ENCODE peak calls at places on chromosome 17, in six cellular contexts. V is stimulated activated CD4-positive, alpha-beta T cell treated with anti-CD3 and anti-CD28 coated beads, Interleukin-12 subunit alpha, Interleukin-12 subunit beta, amount 100 ng/mL, for 24 hours; R is GM12891; Q is tibial nerve; T is aorta; I is iris pigment epithelial cell. K is an unnamed sample.

GRCh38 chr17:17884281-17885028 is 47.7 kb upstream of the SREBF1 start:
- DNase-seq in V (no peak), R (no peak), Q (no peak), T (peak; percentile 17), I (no peak), K (no peak)

GRCh38 chr17:31511583-31511982 is 120.1 kb downstream of the RAB11FIP4 start:
- DNase-seq in V (no peak), R (no peak), Q (no peak), T (no peak), I (no peak), K (no peak)

GRCh38 chr17:53313746-53314145 is 509.0 kb upstream of the KIF2B start:
- DNase-seq in V (no peak), R (no peak), Q (no peak), T (no peak), I (no peak), K (no peak)

GRCh38 chr17:47883589-47884426 is 12.2 kb upstream of the SP2 start:
- DNase-seq in V (no peak), R (no peak), Q (no peak), T (no peak), I (no peak), K (no peak)

GRCh38 chr17:33142703-33143299 is 150.3 kb downstream of the ASIC2 start:
- DNase-seq in V (peak; percentile 4), R (no peak), Q (no peak), T (no peak), I (peak; percentile 7), K (no peak)

GRCh38 chr17:61285483-61286320 is 113.9 kb upstream of the TBX2 start:
- DNase-seq in V (peak; percentile 16), R (no peak), Q (no peak), T (no peak), I (peak; percentile 79), K (no peak)

GRCh38 chr17:81832608-81833159 is 407 bp downstream of the MCRIP1 start:
- DNase-seq in V (peak; percentile 38), R (no peak), Q (no peak), T (no peak), I (no peak), K (no peak)

GRCh38 chr17:39208893-39209292 is 8.8 kb downstream of the RPL19 start:
- DNase-seq in V (no peak), R (peak; percentile 81), Q (no peak), T (no peak), I (no peak), K (peak; percentile 19)

GRCh38 chr17:1179635-1180433 is at the start of gene ABR:
- DNase-seq in V (no peak), R (peak; percentile 74), Q (no peak), T (peak; percentile 77), I (peak; percentile 32), K (peak; percentile 45)

GRCh38 chr17:50721194-50722010 is 2.0 kb downstream of the LUC7L3 start:
- DNase-seq in V (no peak), R (no peak), Q (no peak), T (no peak), I (no peak), K (no peak)

GRCh38 chr17:17121162-17121561 is 78.9 kb downstream of the MPRIP start:
- DNase-seq in V (no peak), R (no peak), Q (no peak), T (no peak), I (no peak), K (no peak)

GRCh38 chr17:3888343-3889171 is 4.3 kb downstream of the CAMKK1 start:
- DNase-seq in V (no peak), R (no peak), Q (peak; percentile 65), T (peak; percentile 81), I (peak; percentile 96), K (no peak)

GRCh38 chr17:1753767-1754429 is 8.0 kb upstream of the SERPINF1 start:
- DNase-seq in V (no peak), R (no peak), Q (no peak), T (no peak), I (no peak), K (no peak)

GRCh38 chr17:6069611-6070279 is 434 bp upstream of the WSCD1 start:
- DNase-seq in V (no peak), R (no peak), Q (no peak), T (no peak), I (no peak), K (no peak)

GRCh38 chr17:7881655-7882054 is 6.9 kb upstream of the CHD3 start:
- DNase-seq in V (no peak), R (no peak), Q (no peak), T (no peak), I (peak; percentile 34), K (no peak)